ENCODE peak calls at places on chromosomes 11 and 22, in six cellular contexts. Y is T-helper 2 cell; U is cardiac muscle cell; L is progenitor cell of endocrine pancreas; O is stimulated activated CD8-positive, alpha-beta memory T cell treated with anti-CD3 and anti-CD28 coated beads, Interleukin-4, amount 100 ng/mL, for 1 hour; J is WERI-Rb-1. W is an unnamed sample.

GRCh38 chr11:130451261-130452019 is 3.0 kb downstream of the ADAMTS15 start:
- DNase-seq in Y (no peak), U (no peak), L (no peak), O (no peak), J (no peak), W (no peak)

GRCh38 chr11:115505165-115505564 is 950 bp upstream of the CADM1 start:
- DNase-seq in Y (no peak), U (peak; percentile 22), L (peak; percentile 14), O (no peak), J (no peak), W (no peak)

GRCh38 chr11:120805960-120806555 is 217.8 kb upstream of the TBCEL start:
- DNase-seq in Y (no peak), U (no peak), L (no peak), O (no peak), J (no peak), W (no peak)

GRCh38 chr11:61732705-61733104 is 19.7 kb upstream of the MYRF start:
- DNase-seq in Y (no peak), U (no peak), L (no peak), O (no peak), J (no peak), W (no peak)

GRCh38 chr11:27806122-27806521 is 105.9 kb upstream of the BDNF start:
- DNase-seq in Y (no peak), U (no peak), L (no peak), O (no peak), J (no peak), W (no peak)

GRCh38 chr11:71133946-71134345 is 118.4 kb downstream of the SHANK2 start:
- DNase-seq in Y (no peak), U (no peak), L (no peak), O (no peak), J (no peak), W (no peak)

GRCh38 chr11:11577246-11577855 is 44.5 kb downstream of the GALNT18 start:
- DNase-seq in Y (no peak), U (no peak), L (no peak), O (no peak), J (no peak), W (no peak)

GRCh38 chr11:86021390-86021789 is 47.5 kb downstream of the PICALM start:
- DNase-seq in Y (no peak), U (no peak), L (no peak), O (no peak), J (no peak), W (no peak)

GRCh38 chr11:1161410-1162152 is 3.8 kb downstream of the MUC5AC start:
- DNase-seq in Y (no peak), U (no peak), L (no peak), O (no peak), J (no peak), W (peak; percentile 33)

GRCh38 chr22:21628386-21629261 is 1.2 kb downstream of the YDJC start:
- DNase-seq in Y (no peak), U (no peak), L (no peak), O (no peak), J (no peak), W (no peak)

GRCh38 chr11:62343822-62344609 is 6.8 kb downstream of the ASRGL1 start:
- DNase-seq in Y (no peak), U (no peak), L (no peak), O (no peak), J (no peak), W (no peak)

GRCh38 chr11:113675003-113675471 is 31.1 kb downstream of the TMPRSS5 start:
- DNase-seq in Y (no peak), U (no peak), L (no peak), O (no peak), J (no peak), W (no peak)

GRCh38 chr11:113317297-113317696 is 2.9 kb downstream of the TTC12 start:
- DNase-seq in Y (no peak), U (no peak), L (no peak), O (no peak), J (no peak), W (no peak)

GRCh38 chr11:133833899-133834296 is 11.4 kb downstream of the SPATA19 start:
- DNase-seq in Y (no peak), U (no peak), L (no peak), O (no peak), J (no peak), W (no peak)

GRCh38 chr11:44290206-44290605 is 19.7 kb downstream of the ALX4 start:
- DNase-seq in Y (no peak), U (no peak), L (no peak), O (no peak), J (no peak), W (no peak)

GRCh38 chr11:83819936-83820549 is 533.9 kb upstream of the CCDC90B start:
- DNase-seq in Y (no peak), U (peak; percentile 39), L (no peak), O (no peak), J (no peak), W (no peak)

GRCh38 chr11:10263929-10264328 is 30.1 kb downstream of the SBF2 start:
- DNase-seq in Y (no peak), U (no peak), L (no peak), O (no peak), J (no peak), W (no peak)

GRCh38 chr22:49303061-49303735 is 524.5 kb downstream of the BRD1 start:
- DNase-seq in Y (no peak), U (no peak), L (peak; percentile 3), O (no peak), J (no peak), W (peak; percentile 14)

GRCh38 chr11:64253481-64253880 is 2.2 kb downstream of the PLCB3 start:
- DNase-seq in Y (no peak), U (no peak), L (no peak), O (no peak), J (no peak), W (no peak)

GRCh38 chr11:4626207-4627105 is 10.8 kb upstream of the OR51D1 start:
- DNase-seq in Y (no peak), U (peak; percentile 89), L (peak; percentile 68), O (no peak), J (peak; percentile 74), W (peak; percentile 47)

GRCh38 chr11:94746721-94747120 is 21.4 kb upstream of the AMOTL1 start:
- DNase-seq in Y (no peak), U (no peak), L (no peak), O (no peak), J (no peak), W (no peak)

GRCh38 chr11:97729546-97730272 is 1291.0 kb upstream of the CNTN5 start:
- DNase-seq in Y (no peak), U (no peak), L (no peak), O (no peak), J (no peak), W (no peak)

GRCh38 chr22:32531955-32532818 is 57.6 kb downstream of the FBXO7 start:
- DNase-seq in Y (no peak), U (peak; percentile 52), L (peak; percentile 21), O (no peak), J (no peak), W (no peak)

GRCh38 chr22:21734540-21735197 is 925 bp downstream of the YPEL1 start:
- DNase-seq in Y (no peak), U (no peak), L (no peak), O (no peak), J (no peak), W (no peak)

GRCh38 chr11:3127706-3128355 is 37.3 kb downstream of the OSBPL5 start:
- DNase-seq in Y (peak; percentile 3), U (no peak), L (no peak), O (no peak), J (no peak), W (peak; percentile 44)

GRCh38 chr11:58506935-58507334 is 970 bp downstream of the OR5B21 start:
- DNase-seq in Y (no peak), U (no peak), L (no peak), O (no peak), J (no peak), W (no peak)

GRCh38 chr11:126328001-126328390 is 24.1 kb downstream of the DCPS start:
- DNase-seq in Y (no peak), U (no peak), L (no peak), O (no peak), J (no peak), W (no peak)

GRCh38 chr11:2808850-2809847 is 76.4 kb downstream of the CDKN1C start:
- DNase-seq in Y (no peak), U (no peak), L (no peak), O (no peak), J (no peak), W (no peak)

GRCh38 chr22:37802310-37803194 is 5.2 kb upstream of the GCAT start:
- DNase-seq in Y (no peak), U (peak; percentile 83), L (peak; percentile 51), O (no peak), J (peak; percentile 73), W (no peak)

GRCh38 chr22:46007848-46008261 is 30.9 kb upstream of the WNT7B start:
- DNase-seq in Y (no peak), U (no peak), L (no peak), O (no peak), J (no peak), W (no peak)

GRCh38 chr11:118872403-118872821 is 11.3 kb upstream of the CXCR5 start:
- DNase-seq in Y (peak; percentile 35), U (no peak), L (no peak), O (no peak), J (no peak), W (no peak)

GRCh38 chr11:12680246-12680939 is 6.2 kb downstream of the TEAD1 start:
- DNase-seq in Y (no peak), U (peak; percentile 93), L (peak; percentile 55), O (no peak), J (peak; percentile 95), W (no peak)

GRCh38 chr11:34960277-34960676 is 43.9 kb downstream of the PDHX start:
- DNase-seq in Y (no peak), U (no peak), L (no peak), O (no peak), J (no peak), W (no peak)

GRCh38 chr11:123390146-123390545 is 39.9 kb upstream of the GRAMD1B start:
- DNase-seq in Y (no peak), U (no peak), L (no peak), O (no peak), J (no peak), W (no peak)

GRCh38 chr11:129375731-129376657 is at the start of gene BARX2:
- DNase-seq in Y (no peak), U (peak; percentile 89), L (peak; percentile 56), O (no peak), J (peak; percentile 22), W (no peak)